ENCODE peak calls at places on chromosomes 13 and 19, in four cellular contexts. One of them, this sample, is unnamed.
A peak's percentile ranks its signal among the peaks of the same experiment; 100 is the strongest.

GRCh38 chr13:22915442-22916082 is 265.2 kb upstream of the SGCG start:
- DNase-seq in AG10803: peak; percentile 24
- DNase-seq in cardiac muscle cell: peak; percentile 71
- DNase-seq in mesothelial cell of epicardium: peak; percentile 76
- DNase-seq in this sample: no peak

GRCh38 chr19:919157-920050 is 2.3 kb downstream of the KISS1R start:
- DNase-seq in AG10803: no peak
- DNase-seq in cardiac muscle cell: no peak
- DNase-seq in mesothelial cell of epicardium: no peak
- DNase-seq in this sample: peak; percentile 29

GRCh38 chr19:12000152-12000981 is 35.1 kb downstream of the ZNF433 start:
- DNase-seq in AG10803: peak; percentile 20
- DNase-seq in cardiac muscle cell: no peak
- DNase-seq in mesothelial cell of epicardium: no peak
- DNase-seq in this sample: no peak

GRCh38 chr13:105334211-105334610 is 1201.3 kb downstream of the EFNB2 start:
- DNase-seq in AG10803: peak; percentile 71
- DNase-seq in cardiac muscle cell: peak; percentile 39
- DNase-seq in mesothelial cell of epicardium: no peak
- DNase-seq in this sample: no peak

GRCh38 chr13:107866007-107866665 is 349.2 kb downstream of the LIG4 start:
- DNase-seq in AG10803: peak; percentile 26
- DNase-seq in cardiac muscle cell: peak; percentile 51
- DNase-seq in mesothelial cell of epicardium: peak; percentile 50
- DNase-seq in this sample: no peak

GRCh38 chr13:40334616-40335015 is 331.8 kb downstream of the FOXO1 start:
- DNase-seq in AG10803: no peak
- DNase-seq in cardiac muscle cell: no peak
- DNase-seq in mesothelial cell of epicardium: no peak
- DNase-seq in this sample: no peak

GRCh38 chr19:16435999-16436650 is 35.6 kb downstream of the EPS15L1 start:
- DNase-seq in AG10803: peak; percentile 29
- DNase-seq in cardiac muscle cell: peak; percentile 70
- DNase-seq in mesothelial cell of epicardium: no peak
- DNase-seq in this sample: no peak

GRCh38 chr19:55626350-55626749 is 2.0 kb upstream of the ZNF784 start:
- DNase-seq in AG10803: no peak
- DNase-seq in cardiac muscle cell: no peak
- DNase-seq in mesothelial cell of epicardium: no peak
- DNase-seq in this sample: no peak

GRCh38 chr19:58380037-58380735 is 644 bp downstream of the ZNF837 start:
- DNase-seq in AG10803: no peak
- DNase-seq in cardiac muscle cell: no peak
- DNase-seq in mesothelial cell of epicardium: no peak
- DNase-seq in this sample: no peak

GRCh38 chr19:51341976-51342580 is at the start of gene VSIG10L:
- DNase-seq in AG10803: no peak
- DNase-seq in cardiac muscle cell: no peak
- DNase-seq in mesothelial cell of epicardium: no peak
- DNase-seq in this sample: no peak

DNA sequence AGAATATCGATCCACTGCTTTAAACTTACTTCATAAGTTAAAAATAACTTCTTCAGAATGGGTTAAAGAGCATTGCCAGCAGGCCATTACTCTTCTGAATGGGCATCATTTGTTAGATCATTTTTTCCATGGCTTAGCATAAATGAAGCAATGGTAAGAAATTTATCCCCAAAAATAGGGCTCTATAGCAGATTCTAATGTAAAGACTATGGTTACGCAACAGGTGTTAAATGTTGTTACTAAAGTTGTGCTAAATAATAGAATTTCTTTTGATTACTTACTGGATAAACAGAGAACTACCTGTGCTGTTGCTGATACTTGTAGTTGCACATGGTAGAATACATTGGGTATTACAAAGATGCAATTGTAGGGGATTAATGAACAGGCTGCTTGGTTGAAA is 15.9 kb upstream of the ZNF98 start:
- DNase-seq in AG10803: no peak
- DNase-seq in cardiac muscle cell: no peak
- DNase-seq in mesothelial cell of epicardium: no peak
- DNase-seq in this sample: no peak
- TF ChIP-seq CTCF in AG10803: no peak
- TF ChIP-seq CTCF in cardiac muscle cell: no peak
- TF ChIP-seq CTCF in mesothelial cell of epicardium: no peak
- TF ChIP-seq CTCF in this sample: no peak

GRCh38 chr13:20128459-20128927 is 32.4 kb downstream of the GJA3 start:
- DNase-seq in AG10803: no peak
- DNase-seq in cardiac muscle cell: no peak
- DNase-seq in mesothelial cell of epicardium: no peak
- DNase-seq in this sample: no peak
- TF ChIP-seq CTCF in AG10803: no peak
- TF ChIP-seq CTCF in cardiac muscle cell: peak; percentile 27
- TF ChIP-seq CTCF in mesothelial cell of epicardium: no peak
- TF ChIP-seq CTCF in this sample: no peak

DNA sequence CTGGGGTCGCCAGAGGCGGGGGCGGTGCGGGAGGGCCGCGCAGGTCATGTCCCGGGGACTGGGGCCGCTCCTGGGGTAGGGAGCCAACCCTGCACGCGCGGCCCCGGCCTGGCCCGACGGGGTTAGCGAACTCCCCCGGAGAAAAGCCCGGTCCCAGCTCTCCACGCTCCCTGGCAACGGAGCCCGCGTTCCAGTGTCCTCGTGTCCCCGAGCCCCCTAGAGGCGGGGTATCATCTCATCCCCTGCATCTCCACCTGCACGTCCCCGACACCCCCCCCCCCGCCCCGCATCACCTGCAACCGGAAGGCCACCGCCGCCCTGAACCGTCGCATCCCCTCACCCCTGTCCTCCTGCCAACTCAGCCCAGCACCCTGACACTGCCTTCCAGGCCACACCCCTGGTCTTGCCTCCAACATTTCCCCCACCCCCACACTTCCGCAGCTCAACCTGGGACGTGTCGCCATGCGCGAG is 2.7 kb downstream of the WDR88 start:
- DNase-seq in AG10803: no peak
- DNase-seq in cardiac muscle cell: no peak
- DNase-seq in mesothelial cell of epicardium: no peak
- DNase-seq in this sample: no peak
- TF ChIP-seq CTCF in AG10803: no peak
- TF ChIP-seq CTCF in cardiac muscle cell: no peak
- TF ChIP-seq CTCF in mesothelial cell of epicardium: no peak
- TF ChIP-seq CTCF in this sample: no peak

DNA sequence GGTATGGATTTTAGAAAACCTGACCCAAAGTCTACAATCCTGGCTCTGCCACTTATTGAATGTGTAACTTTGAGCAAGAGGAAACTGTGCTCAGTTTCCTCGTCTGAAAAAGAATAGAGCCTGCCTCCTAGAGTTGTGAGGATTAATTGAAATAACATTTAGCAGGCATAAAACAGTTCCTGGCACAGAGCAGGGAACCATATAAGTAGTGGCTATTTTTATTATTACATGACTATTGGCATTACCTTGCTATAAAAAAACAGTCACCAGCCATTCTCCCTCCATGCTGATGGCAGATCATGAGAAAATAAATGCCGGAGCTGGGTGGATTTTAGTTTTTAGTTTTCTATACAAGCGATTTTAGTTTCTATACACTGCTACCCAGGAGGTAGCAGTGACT is 5.8 kb downstream of the DOCK9 start:
- DNase-seq in AG10803: no peak
- DNase-seq in cardiac muscle cell: no peak
- DNase-seq in mesothelial cell of epicardium: no peak
- DNase-seq in this sample: no peak
- TF ChIP-seq CTCF in AG10803: no peak
- TF ChIP-seq CTCF in cardiac muscle cell: no peak
- TF ChIP-seq CTCF in mesothelial cell of epicardium: no peak
- TF ChIP-seq CTCF in this sample: no peak

DNA sequence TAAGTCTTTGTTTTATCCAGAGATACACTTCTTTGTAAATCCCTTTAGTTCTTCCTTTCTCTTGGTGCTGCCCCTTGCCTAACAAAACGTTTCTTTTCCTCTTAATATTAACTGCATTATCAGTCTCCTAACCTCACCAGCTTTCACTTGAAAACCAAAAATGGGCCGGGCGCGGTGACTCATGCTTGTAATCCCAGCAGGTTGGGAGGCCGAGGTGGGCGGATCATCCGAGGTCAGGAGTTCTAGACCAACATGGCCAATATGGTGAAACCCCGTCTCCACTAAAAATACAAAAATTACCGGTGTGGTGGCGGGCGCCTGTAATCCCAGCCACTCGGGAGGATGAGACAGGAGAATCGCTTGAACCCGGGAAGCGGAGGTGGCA is 329.8 kb upstream of the MIR17HG start:
- DNase-seq in AG10803: no peak
- DNase-seq in cardiac muscle cell: peak; percentile 9
- DNase-seq in mesothelial cell of epicardium: no peak
- DNase-seq in this sample: no peak
- TF ChIP-seq CTCF in AG10803: no peak
- TF ChIP-seq CTCF in cardiac muscle cell: no peak
- TF ChIP-seq CTCF in mesothelial cell of epicardium: no peak
- TF ChIP-seq CTCF in this sample: no peak

GRCh38 chr13:91946498-91947070 is 548.2 kb downstream of the GPC5 start:
- DNase-seq in AG10803: no peak
- DNase-seq in cardiac muscle cell: peak; percentile 49
- DNase-seq in mesothelial cell of epicardium: no peak
- DNase-seq in this sample: no peak
- TF ChIP-seq CTCF in AG10803: no peak
- TF ChIP-seq CTCF in cardiac muscle cell: peak; percentile 68
- TF ChIP-seq CTCF in mesothelial cell of epicardium: peak; percentile 49
- TF ChIP-seq CTCF in this sample: no peak

This sample was measured in natural killer cell.